ENCODE peak calls at places on chromosome 18, in five cellular contexts. B is SHP77, V is T-helper 1 cell, D is skeletal muscle cell, Q is NT2/D1. P is an unnamed sample.

GRCh38 chr18:13612111-13612997 is 114.0 kb downstream of the FAM210A start:
- DNase-seq in D (no peak), V (peak), Q (no peak), B (no peak), P (no peak)

GRCh38 chr18:68221116-68221724 is 493.7 kb downstream of the TMX3 start:
- DNase-seq in B (no peak), V (no peak), Q (no peak), D (no peak), P (no peak)

GRCh38 chr18:58195278-58195721 is 151.3 kb downstream of the NEDD4L start:
- DNase-seq in D (no peak), Q (no peak), V (no peak), B (peak), P (no peak)

GRCh38 chr18:54672846-54673475 is 81.9 kb downstream of the DYNAP start:
- DNase-seq in Q (no peak), D (peak), V (no peak), B (no peak), P (no peak)

GRCh38 chr18:78898066-78898465 is 81.6 kb upstream of the SALL3 start:
- DNase-seq in V (no peak), Q (no peak), D (no peak), B (no peak), P (no peak)

GRCh38 chr18:64027931-64028695 is 58.2 kb downstream of the SERPINB8 start:
- DNase-seq in B (no peak), V (no peak), D (no peak), Q (no peak), P (no peak)

GRCh38 chr18:74097803-74098202 is 49.8 kb downstream of the FBXO15 start:
- DNase-seq in B (no peak), Q (no peak), D (no peak), V (no peak), P (no peak)

GRCh38 chr18:45383228-45383627 is 232.0 kb upstream of the SLC14A2 start:
- DNase-seq in Q (no peak), D (no peak), B (no peak), V (no peak), P (no peak)

GRCh38 chr18:26017929-26018328 is 72.5 kb downstream of the SS18 start:
- DNase-seq in B (no peak), Q (no peak), D (no peak), V (no peak), P (no peak)

GRCh38 chr18:75089748-75090327 is 119.1 kb downstream of the PTGR3 start:
- DNase-seq in V (no peak), D (no peak), B (no peak), Q (no peak), P (no peak)

GRCh38 chr18:13932285-13933025 is 17.1 kb upstream of the MC2R start:
- DNase-seq in B (no peak), Q (peak), D (no peak), V (no peak), P (no peak)

GRCh38 chr18:76983613-76984051 is 149.0 kb downstream of the MBP start:
- DNase-seq in V (no peak), B (no peak), Q (no peak), D (no peak), P (no peak)

GRCh38 chr18:76558881-76559667 is 64.0 kb upstream of the ZNF516 start:
- DNase-seq in V (no peak), B (no peak), Q (no peak), D (no peak), P (peak)

GRCh38 chr18:32289480-32290075 is 99.7 kb downstream of the MEP1B start:
- DNase-seq in Q (peak), V (peak), B (peak), D (peak), P (peak)

GRCh38 chr18:48217306-48218250 is 191.6 kb downstream of the ZBTB7C start:
- DNase-seq in D (no peak), V (no peak), B (no peak), Q (no peak), P (no peak)

GRCh38 chr18:36786686-36787085 is 42.1 kb downstream of the TPGS2 start:
- DNase-seq in Q (no peak), B (no peak), V (no peak), D (peak), P (no peak)

GRCh38 chr18:68342039-68342659 is 372.8 kb downstream of the TMX3 start:
- DNase-seq in D (no peak), B (no peak), Q (no peak), V (no peak), P (no peak)

GRCh38 chr18:34222396-34223163 is 2.1 kb downstream of the NOL4 start:
- DNase-seq in D (no peak), Q (no peak), V (no peak), B (peak), P (peak)

GRCh38 chr18:48893559-48894265 is 57.1 kb downstream of the SMAD7 start:
- DNase-seq in Q (no peak), V (no peak), D (no peak), B (no peak), P (peak)

GRCh38 chr18:48573632-48574293 is 34.9 kb downstream of the CTIF start:
- DNase-seq in Q (no peak), D (no peak), V (no peak), B (no peak), P (no peak)

GRCh38 chr18:76494541-76495403 is at the start of gene ZNF516:
- DNase-seq in B (peak), Q (no peak), D (no peak), V (no peak), P (peak)

GRCh38 chr18:50656396-50656795 is 96.5 kb downstream of the MAPK4 start:
- DNase-seq in Q (no peak), V (no peak), B (no peak), D (no peak), P (no peak)

GRCh38 chr18:24979223-24979622 is 372.7 kb downstream of the ZNF521 start:
- DNase-seq in Q (no peak), B (no peak), V (no peak), D (no peak), P (no peak)

GRCh38 chr18:74990563-74991081 is 218.3 kb downstream of the PTGR3 start:
- DNase-seq in V (peak), B (no peak), Q (no peak), D (no peak), P (no peak)

GRCh38 chr18:23583071-23583865 is 3.0 kb downstream of the NPC1 start:
- DNase-seq in D (no peak), Q (no peak), V (no peak), B (no peak), P (no peak)

GRCh38 chr18:11950824-11951223 is 30.5 kb upstream of the IMPA2 start:
- DNase-seq in B (no peak), Q (no peak), D (no peak), V (no peak), P (peak)

GRCh38 chr18:63570721-63571120 is 16.4 kb upstream of the SERPINB13 start:
- DNase-seq in Q (no peak), D (no peak), B (no peak), V (no peak), P (no peak)

P was measured in NCI-H774.